ENCODE peak calls at places on chromosomes 6 and 20, in seven cellular contexts. E, M, C, V, F, W and I are unnamed samples.

GRCh38 chr20:4810446-4811019 is 88.8 kb downstream of the PRND start:
- DNase-seq in V (no peak), C (no peak), F (no peak), M (peak; percentile 17), W (no peak), E (no peak), I (no peak)

GRCh38 chr6:32529697-32530429 is at the start of gene HLA-DRB5:
- DNase-seq in W (no peak), M (peak; percentile 39), E (peak; percentile 65), F (peak; percentile 26), C (peak; percentile 52), V (no peak), I (no peak)

GRCh38 chr6:29964904-29965872 is 22.9 kb downstream of the HLA-A start:
- DNase-seq in F (peak; percentile 78), M (peak; percentile 71), W (peak; percentile 90), E (peak; percentile 90), C (peak; percentile 81), V (peak; percentile 95), I (no peak)

GRCh38 chr20:364905-365794 is 15.4 kb upstream of the TRIB3 start:
- DNase-seq in W (peak; percentile 97), C (no peak), F (no peak), V (no peak), E (peak; percentile 27), M (no peak), I (no peak)

GRCh38 chr6:144390886-144391285 is 105.8 kb downstream of the UTRN start:
- DNase-seq in C (no peak), W (no peak), E (no peak), M (no peak), F (no peak), V (no peak), I (no peak)

GRCh38 chr6:4660377-4661321 is 115.6 kb upstream of the CDYL start:
- DNase-seq in W (no peak), E (peak; percentile 69), M (no peak), C (no peak), V (no peak), F (no peak), I (peak; percentile 72)

GRCh38 chr6:89657445-89658158 is 19.1 kb upstream of the LYRM2 start:
- DNase-seq in V (no peak), F (no peak), W (no peak), M (no peak), E (no peak), C (no peak), I (no peak)

GRCh38 chr20:49853640-49854039 is 41.0 kb downstream of the SLC9A8 start:
- DNase-seq in M (no peak), C (no peak), V (no peak), F (no peak), W (peak; percentile 61), E (peak; percentile 69), I (peak; percentile 85)

GRCh38 chr6:33197431-33198048 is 2.9 kb downstream of the RXRB start:
- DNase-seq in W (peak; percentile 73), E (peak; percentile 49), F (no peak), V (peak; percentile 81), M (no peak), C (no peak), I (no peak)

GRCh38 chr6:18507018-18507415 is 119.9 kb downstream of the RNF144B start:
- DNase-seq in W (no peak), F (no peak), E (no peak), C (no peak), V (no peak), M (no peak), I (no peak)

GRCh38 chr20:32435449-32436107 is 77.4 kb downstream of the ASXL1 start:
- DNase-seq in M (no peak), E (no peak), W (no peak), V (no peak), C (no peak), F (no peak), I (no peak)

GRCh38 chr6:14211596-14211961 is 94.0 kb downstream of the CD83 start:
- DNase-seq in E (peak; percentile 65), W (peak; percentile 9), M (peak; percentile 69), V (peak; percentile 49), F (peak; percentile 60), C (peak; percentile 68), I (no peak)
- H3K27ac ChIP-seq in E (no peak overlapping the region), W (peak overlapping the region; percentile 61), M (no peak overlapping the region), V (peak overlapping the region; percentile 43), F (peak overlapping the region; percentile 91), C (peak overlapping the region; percentile 86), I (peak overlapping the region; percentile 71)

GRCh38 chr6:169427856-169428255 is 174.2 kb upstream of the THBS2 start:
- DNase-seq in F (no peak), M (no peak), C (no peak), W (no peak), E (no peak), V (no peak), I (no peak)
- H3K27ac ChIP-seq in F (peak overlapping the region; percentile 74), M (no peak overlapping the region), C (peak overlapping the region; percentile 47), W (no peak overlapping the region), E (peak overlapping the region; percentile 37), V (peak overlapping the region; percentile 12), I (peak overlapping the region; percentile 12)

GRCh38 chr20:64076061-64076997 is 3.0 kb downstream of the RGS19 start:
- DNase-seq in W (no peak), C (no peak), E (no peak), F (no peak), M (no peak), V (no peak), I (no peak)
- H3K27ac ChIP-seq in W (no peak overlapping the region), C (no peak overlapping the region), E (no peak overlapping the region), F (no peak overlapping the region), M (no peak overlapping the region), V (no peak overlapping the region), I (peak overlapping the region; percentile 92)

GRCh38 chr6:101597711-101598110 is 204.2 kb downstream of the GRIK2 start:
- DNase-seq in W (no peak), E (no peak), C (no peak), M (no peak), F (no peak), V (no peak), I (no peak)
- H3K27ac ChIP-seq in W (no peak overlapping the region), E (no peak overlapping the region), C (no peak overlapping the region), M (no peak overlapping the region), F (no peak overlapping the region), V (no peak overlapping the region), I (no peak overlapping the region)

GRCh38 chr6:42726026-42726425 is 3.6 kb upstream of the PRPH2 start:
- DNase-seq in F (no peak), V (no peak), C (no peak), E (no peak), M (no peak), W (no peak), I (no peak)
- H3K27ac ChIP-seq in F (peak overlapping the region; percentile 86), V (peak overlapping the region; percentile 56), C (peak overlapping the region; percentile 60), E (peak overlapping the region; percentile 77), M (no peak overlapping the region), W (no peak overlapping the region), I (peak overlapping the region; percentile 65)

DNA sequence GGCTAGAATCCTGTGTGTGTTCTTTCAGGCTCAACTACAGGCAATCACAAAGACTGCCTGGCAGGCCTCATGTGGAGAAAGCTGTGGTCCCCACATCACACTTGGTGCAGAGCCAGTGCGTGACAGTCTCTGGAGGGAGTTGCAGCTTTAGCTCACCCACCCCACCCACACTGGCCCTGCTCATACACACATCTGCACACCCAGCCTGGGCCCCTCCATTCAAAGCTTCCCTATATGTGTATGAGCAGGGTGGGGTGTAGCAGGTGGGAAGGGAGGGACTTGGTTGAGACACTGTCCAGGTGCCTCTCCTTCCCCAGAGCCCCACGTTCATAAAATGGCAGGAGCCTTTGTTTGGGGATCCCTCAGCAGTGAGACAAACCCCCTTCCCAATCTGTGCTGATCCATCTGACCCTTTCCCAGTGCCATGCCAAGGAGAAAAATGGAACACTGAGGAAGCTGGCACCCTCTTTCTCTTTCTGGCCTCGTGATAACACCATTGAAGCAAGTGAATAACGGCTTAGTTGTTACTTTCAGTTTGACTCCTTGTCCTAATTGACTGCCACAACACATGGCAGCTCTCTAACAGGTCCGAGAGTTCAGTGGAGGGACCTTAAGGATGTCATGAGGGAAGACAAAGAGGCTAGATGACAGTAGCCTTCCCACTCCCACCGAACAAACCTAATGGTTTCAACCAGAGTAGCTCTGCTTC is 53.8 kb upstream of the NRSN1 start:
- DNase-seq in V (no peak), C (no peak), F (no peak), E (no peak), M (no peak), W (no peak), I (no peak)
- H3K27ac ChIP-seq in V (no peak overlapping the region), C (no peak overlapping the region), F (no peak overlapping the region), E (no peak overlapping the region), M (no peak overlapping the region), W (no peak overlapping the region), I (no peak overlapping the region)